ENCODE peak calls at places on chromosomes 13 and 19, in ten cellular contexts. One of them, this sample, is unnamed.

GRCh38 chr19:40363128-40363527 is 14.6 kb downstream of the PLD3 start:
- DNase-seq in stomach: no peak
- DNase-seq in A549: no peak
- DNase-seq in AG04450: no peak
- DNase-seq in tibial artery: no peak
- DNase-seq in dorsolateral prefrontal cortex: no peak
- DNase-seq in breast epithelium: no peak
- DNase-seq in uterus: no peak
- DNase-seq in brain microvascular endothelial cell: no peak
- DNase-seq in tibial nerve: no peak
- DNase-seq in this sample: no peak

GRCh38 chr13:44848956-44849748 is 140.1 kb downstream of the NUFIP1 start:
- DNase-seq in stomach: no peak
- DNase-seq in A549: no peak
- DNase-seq in AG04450: no peak
- DNase-seq in tibial artery: peak; percentile 36
- DNase-seq in dorsolateral prefrontal cortex: no peak
- DNase-seq in breast epithelium: no peak
- DNase-seq in uterus: peak; percentile 71
- DNase-seq in brain microvascular endothelial cell: no peak
- DNase-seq in tibial nerve: peak; percentile 26
- DNase-seq in this sample: no peak

GRCh38 chr13:84430015-84430414 is 547.7 kb upstream of the SLITRK1 start:
- DNase-seq in stomach: no peak
- DNase-seq in A549: no peak
- DNase-seq in AG04450: no peak
- DNase-seq in tibial artery: no peak
- DNase-seq in dorsolateral prefrontal cortex: no peak
- DNase-seq in breast epithelium: no peak
- DNase-seq in uterus: no peak
- DNase-seq in brain microvascular endothelial cell: peak; percentile 13
- DNase-seq in tibial nerve: no peak
- DNase-seq in this sample: no peak

GRCh38 chr19:52936958-52937334 is 13.7 kb upstream of the ZNF888 start:
- DNase-seq in stomach: no peak
- DNase-seq in A549: no peak
- DNase-seq in AG04450: no peak
- DNase-seq in tibial artery: no peak
- DNase-seq in dorsolateral prefrontal cortex: no peak
- DNase-seq in breast epithelium: no peak
- DNase-seq in uterus: no peak
- DNase-seq in brain microvascular endothelial cell: no peak
- DNase-seq in tibial nerve: no peak
- DNase-seq in this sample: no peak

GRCh38 chr19:5339950-5340636 is 519 bp downstream of the PTPRS start:
- DNase-seq in stomach: no peak
- DNase-seq in A549: peak; percentile 46
- DNase-seq in AG04450: no peak
- DNase-seq in tibial artery: no peak
- DNase-seq in dorsolateral prefrontal cortex: peak; percentile 66
- DNase-seq in breast epithelium: no peak
- DNase-seq in uterus: no peak
- DNase-seq in brain microvascular endothelial cell: no peak
- DNase-seq in tibial nerve: no peak
- DNase-seq in this sample: no peak

GRCh38 chr19:16585808-16586476 is 13.7 kb upstream of the SLC35E1 start:
- DNase-seq in stomach: no peak
- DNase-seq in A549: no peak
- DNase-seq in AG04450: no peak
- DNase-seq in tibial artery: no peak
- DNase-seq in dorsolateral prefrontal cortex: no peak
- DNase-seq in breast epithelium: no peak
- DNase-seq in uterus: no peak
- DNase-seq in brain microvascular endothelial cell: no peak
- DNase-seq in tibial nerve: no peak
- DNase-seq in this sample: no peak

GRCh38 chr19:30557927-30558557 is 185.9 kb downstream of the ZNF536 start:
- DNase-seq in stomach: no peak
- DNase-seq in A549: no peak
- DNase-seq in AG04450: no peak
- DNase-seq in tibial artery: no peak
- DNase-seq in dorsolateral prefrontal cortex: no peak
- DNase-seq in breast epithelium: no peak
- DNase-seq in uterus: no peak
- DNase-seq in brain microvascular endothelial cell: no peak
- DNase-seq in tibial nerve: no peak
- DNase-seq in this sample: no peak

GRCh38 chr19:2722541-2723344 is 1.6 kb upstream of the DIRAS1 start:
- DNase-seq in stomach: peak; percentile 78
- DNase-seq in A549: peak; percentile 67
- DNase-seq in AG04450: no peak
- DNase-seq in tibial artery: peak; percentile 77
- DNase-seq in dorsolateral prefrontal cortex: peak; percentile 64
- DNase-seq in breast epithelium: peak; percentile 66
- DNase-seq in uterus: peak; percentile 86
- DNase-seq in brain microvascular endothelial cell: peak; percentile 67
- DNase-seq in tibial nerve: peak; percentile 17
- DNase-seq in this sample: peak; percentile 85

GRCh38 chr13:51793570-51794273 is 10.2 kb downstream of the DHRS12 start:
- DNase-seq in stomach: no peak
- DNase-seq in A549: no peak
- DNase-seq in AG04450: peak; percentile 39
- DNase-seq in tibial artery: no peak
- DNase-seq in dorsolateral prefrontal cortex: no peak
- DNase-seq in breast epithelium: no peak
- DNase-seq in uterus: no peak
- DNase-seq in brain microvascular endothelial cell: peak; percentile 85
- DNase-seq in tibial nerve: no peak
- DNase-seq in this sample: no peak

GRCh38 chr19:612941-613340 is 20.4 kb downstream of the POLRMT start:
- DNase-seq in stomach: no peak
- DNase-seq in A549: no peak
- DNase-seq in AG04450: no peak
- DNase-seq in tibial artery: no peak
- DNase-seq in dorsolateral prefrontal cortex: no peak
- DNase-seq in breast epithelium: no peak
- DNase-seq in uterus: no peak
- DNase-seq in brain microvascular endothelial cell: no peak
- DNase-seq in tibial nerve: no peak
- DNase-seq in this sample: no peak

GRCh38 chr13:44197791-44198770 is 175.5 kb upstream of the SERP2 start:
- DNase-seq in stomach: no peak
- DNase-seq in A549: no peak
- DNase-seq in AG04450: no peak
- DNase-seq in tibial artery: no peak
- DNase-seq in dorsolateral prefrontal cortex: no peak
- DNase-seq in breast epithelium: no peak
- DNase-seq in uterus: no peak
- DNase-seq in brain microvascular endothelial cell: peak; percentile 60
- DNase-seq in tibial nerve: no peak
- DNase-seq in this sample: no peak

GRCh38 chr19:44111910-44112463 is 1.2 kb upstream of the ZNF225 start:
- DNase-seq in stomach: no peak
- DNase-seq in A549: no peak
- DNase-seq in AG04450: peak; percentile 67
- DNase-seq in tibial artery: no peak
- DNase-seq in dorsolateral prefrontal cortex: no peak
- DNase-seq in breast epithelium: no peak
- DNase-seq in uterus: no peak
- DNase-seq in brain microvascular endothelial cell: peak; percentile 94
- DNase-seq in tibial nerve: no peak
- DNase-seq in this sample: no peak

GRCh38 chr13:52862358-52863206 is 14.1 kb upstream of the PCDH8 start:
- DNase-seq in stomach: peak; percentile 62
- DNase-seq in A549: peak; percentile 23
- DNase-seq in AG04450: no peak
- DNase-seq in tibial artery: no peak
- DNase-seq in dorsolateral prefrontal cortex: no peak
- DNase-seq in breast epithelium: no peak
- DNase-seq in uterus: no peak
- DNase-seq in brain microvascular endothelial cell: no peak
- DNase-seq in tibial nerve: no peak
- DNase-seq in this sample: no peak

GRCh38 chr19:24033308-24033961 is 53.6 kb upstream of the ZNF254 start:
- DNase-seq in stomach: peak; percentile 89
- DNase-seq in A549: peak; percentile 96
- DNase-seq in AG04450: peak; percentile 76
- DNase-seq in tibial artery: peak; percentile 94
- DNase-seq in dorsolateral prefrontal cortex: peak; percentile 86
- DNase-seq in breast epithelium: peak; percentile 84
- DNase-seq in uterus: peak; percentile 88
- DNase-seq in brain microvascular endothelial cell: peak; percentile 94
- DNase-seq in tibial nerve: peak; percentile 84
- DNase-seq in this sample: peak; percentile 94

GRCh38 chr13:50101590-50101989 is 86.3 kb downstream of the KCNRG start:
- DNase-seq in stomach: no peak
- DNase-seq in A549: no peak
- DNase-seq in AG04450: no peak
- DNase-seq in tibial artery: no peak
- DNase-seq in dorsolateral prefrontal cortex: no peak
- DNase-seq in breast epithelium: no peak
- DNase-seq in uterus: no peak
- DNase-seq in brain microvascular endothelial cell: no peak
- DNase-seq in tibial nerve: no peak
- DNase-seq in this sample: no peak

GRCh38 chr13:50104493-50104892 is 89.2 kb downstream of the KCNRG start:
- DNase-seq in stomach: no peak
- DNase-seq in A549: no peak
- DNase-seq in AG04450: no peak
- DNase-seq in tibial artery: no peak
- DNase-seq in dorsolateral prefrontal cortex: no peak
- DNase-seq in breast epithelium: no peak
- DNase-seq in uterus: no peak
- DNase-seq in brain microvascular endothelial cell: no peak
- DNase-seq in tibial nerve: no peak
- DNase-seq in this sample: no peak

GRCh38 chr13:50106559-50106958 is 91.3 kb downstream of the KCNRG start:
- DNase-seq in stomach: no peak
- DNase-seq in A549: no peak
- DNase-seq in AG04450: no peak
- DNase-seq in tibial artery: no peak
- DNase-seq in dorsolateral prefrontal cortex: no peak
- DNase-seq in breast epithelium: no peak
- DNase-seq in uterus: no peak
- DNase-seq in brain microvascular endothelial cell: no peak
- DNase-seq in tibial nerve: no peak
- DNase-seq in this sample: no peak

DNA sequence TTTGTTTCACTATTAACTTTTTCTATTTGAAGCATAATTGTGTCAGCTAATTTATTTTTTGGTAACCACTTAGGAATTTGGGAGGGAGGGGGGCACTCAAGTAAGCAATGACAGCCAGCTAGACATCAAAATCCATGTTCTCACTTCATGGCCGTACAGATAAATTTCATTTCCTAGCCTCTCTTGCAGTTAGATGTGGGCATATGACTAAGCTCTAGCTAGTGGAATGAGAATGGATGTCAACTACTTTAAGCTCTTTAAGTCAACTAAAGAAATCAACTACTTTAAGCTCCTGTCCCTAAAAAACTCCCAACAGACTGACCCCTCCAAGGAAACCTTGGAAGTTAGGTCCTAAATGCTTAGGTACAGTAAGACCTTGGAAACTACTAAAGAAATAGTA is 92.0 kb downstream of the KCNRG start:
- DNase-seq in stomach: no peak
- DNase-seq in A549: no peak
- DNase-seq in AG04450: no peak
- DNase-seq in tibial artery: no peak
- DNase-seq in dorsolateral prefrontal cortex: no peak
- DNase-seq in breast epithelium: no peak
- DNase-seq in uterus: no peak
- DNase-seq in brain microvascular endothelial cell: no peak
- DNase-seq in tibial nerve: no peak
- DNase-seq in this sample: no peak
- H3K27ac ChIP-seq in stomach: no peak overlapping the region
- H3K27ac ChIP-seq in A549: no peak overlapping the region
- H3K27ac ChIP-seq in AG04450: no peak overlapping the region
- H3K27ac ChIP-seq in tibial artery: no peak overlapping the region
- H3K27ac ChIP-seq in dorsolateral prefrontal cortex: no peak overlapping the region
- H3K27ac ChIP-seq in breast epithelium: no peak overlapping the region
- H3K27ac ChIP-seq in uterus: no peak overlapping the region
- H3K27ac ChIP-seq in brain microvascular endothelial cell: no peak overlapping the region
- H3K27ac ChIP-seq in tibial nerve: peak overlapping the region; percentile 11
- H3K27ac ChIP-seq in this sample: no peak overlapping the region

GRCh38 chr13:97659602-97660001 is 225.6 kb downstream of the RAP2A start:
- DNase-seq in stomach: no peak
- DNase-seq in A549: no peak
- DNase-seq in AG04450: peak; percentile 1
- DNase-seq in tibial artery: no peak
- DNase-seq in dorsolateral prefrontal cortex: peak; percentile 45
- DNase-seq in breast epithelium: no peak
- DNase-seq in uterus: no peak
- DNase-seq in brain microvascular endothelial cell: no peak
- DNase-seq in tibial nerve: no peak
- DNase-seq in this sample: no peak
- TF ChIP-seq CTCF in stomach: no peak
- TF ChIP-seq CTCF in A549: no peak
- TF ChIP-seq CTCF in AG04450: peak; percentile 54
- TF ChIP-seq CTCF in tibial artery: no peak
- TF ChIP-seq CTCF in dorsolateral prefrontal cortex: peak; percentile 62
- TF ChIP-seq CTCF in breast epithelium: no peak
- TF ChIP-seq CTCF in uterus: no peak
- TF ChIP-seq CTCF in brain microvascular endothelial cell: peak; percentile 61
- TF ChIP-seq CTCF in tibial nerve: no peak
- TF ChIP-seq CTCF in this sample: no peak

GRCh38 chr13:48188640-48189039 is 44.4 kb upstream of the ITM2B start:
- DNase-seq in stomach: no peak
- DNase-seq in A549: no peak
- DNase-seq in AG04450: no peak
- DNase-seq in tibial artery: no peak
- DNase-seq in dorsolateral prefrontal cortex: no peak
- DNase-seq in breast epithelium: no peak
- DNase-seq in uterus: no peak
- DNase-seq in brain microvascular endothelial cell: no peak
- DNase-seq in tibial nerve: no peak
- DNase-seq in this sample: no peak
- H3K27ac ChIP-seq in stomach: no peak overlapping the region
- H3K27ac ChIP-seq in A549: no peak overlapping the region
- H3K27ac ChIP-seq in AG04450: no peak overlapping the region
- H3K27ac ChIP-seq in tibial artery: no peak overlapping the region
- H3K27ac ChIP-seq in dorsolateral prefrontal cortex: no peak overlapping the region
- H3K27ac ChIP-seq in breast epithelium: no peak overlapping the region
- H3K27ac ChIP-seq in uterus: no peak overlapping the region
- H3K27ac ChIP-seq in brain microvascular endothelial cell: no peak overlapping the region
- H3K27ac ChIP-seq in tibial nerve: no peak overlapping the region
- H3K27ac ChIP-seq in this sample: no peak overlapping the region

DNA sequence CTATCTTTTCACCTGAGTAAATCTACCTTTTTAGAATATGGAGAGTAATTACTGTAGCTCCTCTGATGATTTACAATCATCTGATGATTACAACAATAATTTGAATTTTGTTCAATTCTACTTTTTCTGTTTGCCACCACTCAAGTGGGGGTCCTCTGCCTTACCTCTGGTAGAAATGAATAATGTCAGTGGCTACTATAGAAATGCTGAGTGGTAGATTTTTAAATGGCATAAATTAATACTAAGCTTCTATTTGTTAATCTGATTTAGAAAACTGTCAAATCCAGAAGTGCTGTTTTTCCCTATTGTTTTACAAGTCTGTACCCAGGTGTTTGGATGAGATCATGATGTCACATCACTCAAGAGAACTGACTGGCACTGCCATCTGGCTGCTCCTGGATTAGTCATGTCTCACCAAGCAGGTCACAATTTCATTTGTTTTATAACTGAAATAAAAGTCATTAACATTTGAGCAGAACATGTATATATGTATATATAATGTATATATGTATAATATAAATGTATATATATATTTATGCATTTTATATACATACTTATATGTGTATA is 494.8 kb downstream of the TBC1D4 start:
- DNase-seq in stomach: no peak
- DNase-seq in A549: no peak
- DNase-seq in AG04450: no peak
- DNase-seq in tibial artery: no peak
- DNase-seq in dorsolateral prefrontal cortex: no peak
- DNase-seq in breast epithelium: no peak
- DNase-seq in uterus: no peak
- DNase-seq in brain microvascular endothelial cell: no peak
- DNase-seq in tibial nerve: no peak
- DNase-seq in this sample: no peak
- TF ChIP-seq CTCF in stomach: no peak
- TF ChIP-seq CTCF in A549: no peak
- TF ChIP-seq CTCF in AG04450: no peak
- TF ChIP-seq CTCF in tibial artery: no peak
- TF ChIP-seq CTCF in dorsolateral prefrontal cortex: no peak
- TF ChIP-seq CTCF in breast epithelium: no peak
- TF ChIP-seq CTCF in uterus: no peak
- TF ChIP-seq CTCF in brain microvascular endothelial cell: no peak
- TF ChIP-seq CTCF in tibial nerve: no peak
- TF ChIP-seq CTCF in this sample: no peak

This sample was measured in coronary artery.